ENCODE peak calls at places on chromosomes 16 and 17, in nine cellular contexts. K is omental fat pad; M is fibroblast of the conjunctiva; O is HS-5; X is cardiac muscle cell; W is A549; V is NCI-H2107; R is NCI-H460; U is stimulated activated CD8-positive, alpha-beta memory T cell treated with anti-CD3 and anti-CD28 coated beads, Interleukin-2, amount 100 ng/mL, for 1 hour. P is an unnamed sample.

GRCh38 chr16:89737341-89738071 is 16.2 kb downstream of the ZNF276 start:
- DNase-seq in K (no peak), M (no peak), O (no peak), X (no peak), W (no peak), V (no peak), R (no peak), U (no peak), P (no peak)

GRCh38 chr17:47994714-47995113 is 23.8 kb downstream of the CDK5RAP3 start:
- DNase-seq in K (no peak), M (no peak), O (no peak), X (no peak), W (no peak), V (no peak), R (no peak), U (no peak), P (no peak)

GRCh38 chr17:67582632-67583230 is 135.0 kb upstream of the NOL11 start:
- DNase-seq in K (no peak), M (no peak), O (no peak), X (no peak), W (no peak), V (no peak), R (no peak), U (no peak), P (no peak)

GRCh38 chr16:67529639-67530012 is 997 bp downstream of the RIPOR1 start:
- DNase-seq in K (no peak), M (no peak), O (no peak), X (no peak), W (no peak), V (no peak), R (no peak), U (no peak), P (peak; percentile 87)

GRCh38 chr17:419073-419735 is 66.6 kb upstream of the RPH3AL start:
- DNase-seq in K (no peak), M (no peak), O (no peak), X (no peak), W (no peak), V (no peak), R (no peak), U (no peak), P (no peak)

GRCh38 chr16:12186774-12187335 is 210.3 kb downstream of the SNX29 start:
- DNase-seq in K (no peak), M (no peak), O (no peak), X (no peak), W (peak; percentile 16), V (no peak), R (no peak), U (no peak), P (no peak)

GRCh38 chr16:11632455-11632921 is 35.8 kb upstream of the SNN start:
- DNase-seq in K (no peak), M (peak; percentile 43), O (no peak), X (peak; percentile 31), W (no peak), V (no peak), R (no peak), U (no peak), P (no peak)

GRCh38 chr16:12271006-12271405 is 294.5 kb downstream of the SNX29 start:
- DNase-seq in K (no peak), M (no peak), O (no peak), X (no peak), W (peak; percentile 39), V (no peak), R (peak; percentile 11), U (no peak), P (no peak)

GRCh38 chr17:57275365-57275764 is 19.0 kb downstream of the MSI2 start:
- DNase-seq in K (no peak), M (no peak), O (no peak), X (no peak), W (no peak), V (no peak), R (no peak), U (no peak), P (no peak)

GRCh38 chr16:85330694-85331188 is 218.5 kb upstream of the CIBAR2 start:
- DNase-seq in K (no peak), M (peak; percentile 64), O (peak; percentile 15), X (peak; percentile 81), W (peak; percentile 79), V (no peak), R (peak; percentile 43), U (no peak), P (no peak)

GRCh38 chr17:41049110-41049509 is 2.0 kb upstream of the KRTAP2-1 start:
- DNase-seq in K (no peak), M (no peak), O (peak; percentile 71), X (no peak), W (peak; percentile 19), V (no peak), R (no peak), U (no peak), P (no peak)

GRCh38 chr17:37054894-37055293 is 106.1 kb downstream of the AATF start:
- DNase-seq in K (no peak), M (no peak), O (no peak), X (no peak), W (no peak), V (no peak), R (no peak), U (no peak), P (no peak)

GRCh38 chr16:11016993-11017392 is 72.6 kb downstream of the CLEC16A start:
- DNase-seq in K (peak; percentile 33), M (no peak), O (peak; percentile 29), X (no peak), W (peak; percentile 56), V (no peak), R (no peak), U (peak; percentile 6), P (no peak)

GRCh38 chr17:75832164-75832651 is 12.0 kb downstream of the UNC13D start:
- DNase-seq in K (no peak), M (no peak), O (peak; percentile 71), X (no peak), W (no peak), V (no peak), R (no peak), U (peak; percentile 46), P (no peak)

GRCh38 chr16:72986011-72986410 is 61.9 kb downstream of the ZFHX3 start:
- DNase-seq in K (no peak), M (peak; percentile 30), O (no peak), X (no peak), W (no peak), V (no peak), R (no peak), U (no peak), P (no peak)

GRCh38 chr17:43823350-43824084 is 9.4 kb downstream of the MPP3 start:
- DNase-seq in K (no peak), M (no peak), O (no peak), X (no peak), W (no peak), V (no peak), R (no peak), U (no peak), P (no peak)

GRCh38 chr17:17778308-17779014 is 58.3 kb downstream of the SREBF1 start:
- DNase-seq in K (no peak), M (peak; percentile 82), O (no peak), X (peak; percentile 48), W (no peak), V (no peak), R (no peak), U (no peak), P (no peak)

GRCh38 chr16:89155184-89155679 is 16.3 kb upstream of the CDH15 start:
- DNase-seq in K (no peak), M (peak; percentile 79), O (no peak), X (peak; percentile 60), W (no peak), V (no peak), R (no peak), U (no peak), P (no peak)

GRCh38 chr16:87896924-87897562 is 27.7 kb upstream of the SLC7A5 start:
- DNase-seq in K (no peak), M (no peak), O (no peak), X (no peak), W (no peak), V (no peak), R (no peak), U (no peak), P (no peak)

GRCh38 chr16:11309895-11310633 is 28.9 kb upstream of the PRM1 start:
- DNase-seq in K (no peak), M (no peak), O (no peak), X (no peak), W (no peak), V (no peak), R (no peak), U (no peak), P (no peak)

GRCh38 chr17:5380491-5381135 is 38.8 kb downstream of the NUP88 start:
- DNase-seq in K (no peak), M (no peak), O (no peak), X (no peak), W (no peak), V (no peak), R (no peak), U (no peak), P (no peak)

GRCh38 chr17:39799395-39799794 is 61.7 kb downstream of the GRB7 start:
- DNase-seq in K (no peak), M (no peak), O (no peak), X (no peak), W (no peak), V (no peak), R (no peak), U (no peak), P (no peak)

GRCh38 chr17:36849871-36850348 is 87.4 kb upstream of the LHX1 start:
- DNase-seq in K (no peak), M (peak; percentile 12), O (peak; percentile 40), X (peak; percentile 14), W (peak; percentile 43), V (no peak), R (no peak), U (no peak), P (no peak)

GRCh38 chr17:16422416-16422815 is 7.0 kb downstream of the TRPV2 start:
- DNase-seq in K (no peak), M (no peak), O (no peak), X (no peak), W (no peak), V (no peak), R (no peak), U (no peak), P (no peak)

GRCh38 chr17:1467898-1468492 is 12.0 kb upstream of the CRK start:
- DNase-seq in K (no peak), M (peak; percentile 44), O (no peak), X (no peak), W (no peak), V (no peak), R (no peak), U (no peak), P (peak; percentile 94)

GRCh38 chr17:73068322-73069153 is 23.9 kb downstream of the SLC39A11 start:
- DNase-seq in K (no peak), M (peak; percentile 63), O (no peak), X (no peak), W (peak; percentile 42), V (no peak), R (no peak), U (no peak), P (no peak)

GRCh38 chr17:50806141-50806643 is 29.2 kb upstream of the WFIKKN2 start:
- DNase-seq in K (no peak), M (peak; percentile 61), O (no peak), X (no peak), W (peak; percentile 32), V (no peak), R (no peak), U (no peak), P (no peak)

GRCh38 chr16:81567987-81568748 is 123.6 kb downstream of the CMIP start:
- DNase-seq in K (no peak), M (peak; percentile 26), O (no peak), X (no peak), W (peak; percentile 60), V (no peak), R (peak; percentile 24), U (no peak), P (no peak)

GRCh38 chr17:10171057-10171456 is 27.3 kb downstream of the GAS7 start:
- DNase-seq in K (no peak), M (peak; percentile 36), O (no peak), X (no peak), W (no peak), V (no peak), R (no peak), U (no peak), P (no peak)

GRCh38 chr17:2393954-2394749 is 6.7 kb downstream of the MNT start:
- DNase-seq in K (no peak), M (no peak), O (no peak), X (no peak), W (no peak), V (no peak), R (no peak), U (no peak), P (no peak)

GRCh38 chr17:73841431-73842060 is 197.3 kb upstream of the SDK2 start:
- DNase-seq in K (no peak), M (no peak), O (no peak), X (peak; percentile 42), W (peak; percentile 60), V (peak; percentile 19), R (no peak), U (no peak), P (no peak)

P was measured in vagina.